ENCODE peak calls at places on chromosomes 1 and 21, in five cellular contexts. T is CD4-positive, CD25-positive, alpha-beta regulatory T cell; O is esophagus squamous epithelium; Z is A673; S is left ventricle myocardium inferior. M is an unnamed sample.

GRCh38 chr1:21337931-21338567 is 47.8 kb upstream of the ECE1 start:
- DNase-seq in O (no peak), T (no peak), S (peak; percentile 90), Z (no peak), M (no peak)

GRCh38 chr1:202659541-202659940 is 50.7 kb downstream of the SYT2 start:
- DNase-seq in Z (no peak), O (no peak), T (no peak), S (no peak), M (no peak)

GRCh38 chr1:181129771-181130606 is 41.5 kb downstream of the IER5 start:
- DNase-seq in Z (no peak), O (no peak), T (no peak), S (no peak), M (no peak)

GRCh38 chr1:103250441-103250861 is 142.1 kb upstream of the COL11A1 start:
- DNase-seq in O (no peak), S (no peak), Z (peak; percentile 90), T (no peak), M (peak; percentile 12)

GRCh38 chr21:15669247-15669646 is 60.5 kb upstream of the USP25 start:
- DNase-seq in Z (peak; percentile 38), S (no peak), O (no peak), T (no peak), M (no peak)

GRCh38 chr1:78095618-78096416 is 50.1 kb downstream of the GIPC2 start:
- DNase-seq in T (no peak), O (no peak), Z (no peak), S (no peak), M (peak; percentile 2)

GRCh38 chr1:99370476-99370875 is 106.2 kb downstream of the PLPPR4 start:
- DNase-seq in Z (no peak), S (no peak), T (no peak), O (no peak), M (no peak)

GRCh38 chr1:27141266-27142003 is 13.5 kb downstream of the SLC9A1 start:
- DNase-seq in Z (no peak), S (no peak), T (no peak), O (no peak), M (no peak)

GRCh38 chr1:21123287-21123961 is 53.3 kb downstream of the EIF4G3 start:
- DNase-seq in T (no peak), S (no peak), O (no peak), Z (no peak), M (no peak)

GRCh38 chr1:32392358-32392757 is 1.9 kb downstream of the BSDC1 start:
- DNase-seq in O (no peak), Z (no peak), S (no peak), T (no peak), M (no peak)

GRCh38 chr1:83554174-83554573 is 444.8 kb downstream of the TTLL7 start:
- DNase-seq in O (no peak), Z (no peak), S (peak; percentile 13), T (no peak), M (no peak)

GRCh38 chr1:11787251-11787803 is 18.4 kb downstream of the MTHFR start:
- DNase-seq in Z (no peak), S (peak; percentile 70), T (no peak), O (no peak), M (peak; percentile 59)

GRCh38 chr1:76430532-76430931 is 356.0 kb downstream of the ST6GALNAC3 start:
- DNase-seq in O (no peak), Z (no peak), S (no peak), T (no peak), M (no peak)

GRCh38 chr1:62954758-62955157 is 170.8 kb downstream of the ATG4C start:
- DNase-seq in O (no peak), T (no peak), S (no peak), Z (no peak), M (no peak)

GRCh38 chr1:100810360-100810759 is 84.3 kb downstream of the EXTL2 start:
- DNase-seq in Z (no peak), T (no peak), S (no peak), O (no peak), M (no peak)

GRCh38 chr1:151515265-151515664 is 4.1 kb downstream of the CGN start:
- DNase-seq in Z (no peak), S (no peak), O (no peak), T (no peak), M (no peak)

GRCh38 chr21:19878133-19878532 is 1120.1 kb upstream of the NCAM2 start:
- DNase-seq in Z (no peak), T (no peak), O (no peak), S (no peak), M (no peak)

GRCh38 chr1:47644216-47644581 is 206.4 kb downstream of the FOXD2 start:
- DNase-seq in S (no peak), Z (no peak), T (no peak), O (no peak), M (peak; percentile 89)

GRCh38 chr1:109790329-109790728 is 26.6 kb upstream of the EPS8L3 start:
- DNase-seq in Z (no peak), S (no peak), O (no peak), T (no peak), M (no peak)

GRCh38 chr1:248127653-248128052 is 17.3 kb upstream of the OR2M5 start:
- DNase-seq in Z (no peak), O (no peak), S (no peak), T (no peak), M (no peak)

GRCh38 chr1:10431065-10431730 is 965 bp downstream of the CENPS start:
- DNase-seq in T (no peak), S (no peak), Z (peak; percentile 37), O (no peak), M (no peak)

GRCh38 chr21:45157932-45158331 is 83.6 kb downstream of the ADARB1 start:
- DNase-seq in Z (no peak), O (no peak), T (no peak), S (no peak), M (no peak)

GRCh38 chr1:185593271-185593670 is 140.9 kb upstream of the HMCN1 start:
- DNase-seq in O (no peak), Z (peak; percentile 27), T (no peak), S (no peak), M (no peak)

GRCh38 chr1:109876617-109877319 is 33.9 kb upstream of the CSF1 start:
- DNase-seq in O (no peak), S (no peak), T (no peak), Z (no peak), M (no peak)

GRCh38 chr1:59055908-59056719 is 240.8 kb upstream of the FGGY start:
- DNase-seq in T (no peak), S (no peak), O (no peak), Z (no peak), M (no peak)

GRCh38 chr1:28914228-28915035 is at the start of gene EPB41:
- DNase-seq in O (peak; percentile 34), Z (peak; percentile 99), S (peak; percentile 91), T (peak; percentile 88), M (peak; percentile 99)

GRCh38 chr1:51636765-51637522 is 20.1 kb downstream of the OSBPL9 start:
- DNase-seq in O (no peak), Z (no peak), S (no peak), T (no peak), M (peak; percentile 39)

GRCh38 chr1:43534256-43534655 is 3.6 kb downstream of the PTPRF start:
- DNase-seq in T (no peak), O (no peak), Z (no peak), S (no peak), M (no peak)
- H3K27ac ChIP-seq in T (no peak overlapping the region), O (peak overlapping the region; percentile 96), Z (no peak overlapping the region), S (no peak overlapping the region), M (no peak overlapping the region)

DNA sequence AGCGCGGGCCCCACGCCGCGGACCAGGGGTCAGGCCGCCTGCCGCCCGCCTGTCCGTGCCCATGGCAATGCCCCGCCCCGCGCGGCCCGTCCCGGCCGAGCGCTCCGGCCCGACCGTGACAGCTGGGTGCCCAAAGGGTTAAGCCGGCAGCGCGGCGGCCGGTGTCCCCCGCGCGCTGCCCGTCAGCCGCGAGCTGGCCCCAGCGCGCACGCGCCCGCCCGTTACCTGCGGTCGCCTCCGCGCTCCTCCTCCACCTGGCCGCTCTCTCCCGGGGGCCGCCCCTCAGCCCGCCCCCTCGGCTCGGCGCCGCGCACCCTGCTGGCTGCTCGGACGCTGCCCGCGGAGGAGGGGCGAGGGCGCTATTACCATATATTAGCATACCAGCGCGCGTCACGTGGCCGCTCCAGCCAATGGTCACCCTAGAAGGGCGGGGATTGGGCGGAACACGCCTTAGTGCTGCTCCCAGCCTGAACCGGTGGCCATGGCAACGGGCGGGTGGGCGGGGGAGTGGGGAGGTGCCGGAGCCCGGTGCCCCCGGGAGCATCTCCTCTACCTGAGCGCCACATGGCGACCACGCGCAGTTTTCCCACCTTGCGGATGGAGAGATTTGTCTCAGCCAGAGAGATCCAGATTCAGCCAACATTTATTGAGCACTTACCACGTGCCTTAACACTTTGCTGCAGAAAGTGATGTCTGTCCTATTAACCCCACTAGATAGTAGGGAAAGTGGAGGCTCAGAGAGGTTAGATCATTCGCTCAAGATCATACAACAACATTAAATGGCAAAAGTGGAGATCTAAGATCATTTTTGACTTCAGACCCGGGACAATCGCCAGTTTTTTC is at the start of gene PHC2:
- DNase-seq in T (peak; percentile 72), Z (peak; percentile 98), O (peak; percentile 84), S (peak; percentile 98), M (peak; percentile 99)
- H3K4me1 ChIP-seq in T (peaks cover 8% of the 10 kb centered on the region), Z (peaks cover 80% of the 10 kb centered on the region), O (peaks cover 8% of the 10 kb centered on the region), S (peaks cover 67% of the 10 kb centered on the region), M (peaks cover 48% of the 10 kb centered on the region)

DNA sequence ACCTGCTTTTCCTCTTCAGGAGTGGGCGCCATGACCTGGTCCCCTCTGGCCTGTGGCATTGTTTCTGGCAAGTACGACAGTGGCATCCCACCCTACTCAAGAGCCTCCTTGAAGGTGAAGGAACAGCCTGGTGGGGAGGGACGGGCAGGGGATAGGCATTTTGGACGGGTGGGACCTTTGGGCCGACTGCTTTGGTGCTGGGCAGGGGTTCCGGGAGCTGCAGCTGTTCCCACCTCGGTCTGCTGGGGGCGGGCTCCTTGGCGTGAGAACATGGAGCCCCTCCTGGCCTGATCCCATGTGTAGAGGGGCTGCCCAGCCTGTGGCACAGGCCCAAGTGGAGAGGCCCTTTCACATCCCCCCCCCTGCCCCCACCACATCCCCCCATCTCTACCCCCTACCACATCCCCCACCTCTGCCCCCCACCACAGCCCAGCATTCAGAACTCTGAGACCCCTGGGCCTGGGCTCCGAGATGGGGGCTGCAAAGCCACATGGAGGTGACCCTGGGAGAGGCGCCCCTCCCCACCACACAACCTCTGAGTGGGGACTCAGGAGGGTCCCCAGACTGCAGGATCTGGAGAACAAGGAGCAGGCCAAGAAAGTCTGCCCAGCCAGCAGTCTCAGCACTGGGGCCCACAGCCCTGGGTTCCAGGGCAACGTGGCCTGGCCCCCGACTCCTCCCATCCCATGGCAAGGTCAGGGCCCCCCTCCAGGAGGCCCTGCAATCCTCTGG is 50.0 kb downstream of the KCNAB2 start:
- DNase-seq in Z (no peak), O (no peak), T (no peak), S (peak; percentile 12), M (no peak)
- H3K36me3 ChIP-seq in Z (no peaks in the 10 kb centered on the region), O (no peaks in the 10 kb centered on the region), T (peaks cover 53% of the 10 kb centered on the region), S (no peaks in the 10 kb centered on the region), M (no peaks in the 10 kb centered on the region)

DNA sequence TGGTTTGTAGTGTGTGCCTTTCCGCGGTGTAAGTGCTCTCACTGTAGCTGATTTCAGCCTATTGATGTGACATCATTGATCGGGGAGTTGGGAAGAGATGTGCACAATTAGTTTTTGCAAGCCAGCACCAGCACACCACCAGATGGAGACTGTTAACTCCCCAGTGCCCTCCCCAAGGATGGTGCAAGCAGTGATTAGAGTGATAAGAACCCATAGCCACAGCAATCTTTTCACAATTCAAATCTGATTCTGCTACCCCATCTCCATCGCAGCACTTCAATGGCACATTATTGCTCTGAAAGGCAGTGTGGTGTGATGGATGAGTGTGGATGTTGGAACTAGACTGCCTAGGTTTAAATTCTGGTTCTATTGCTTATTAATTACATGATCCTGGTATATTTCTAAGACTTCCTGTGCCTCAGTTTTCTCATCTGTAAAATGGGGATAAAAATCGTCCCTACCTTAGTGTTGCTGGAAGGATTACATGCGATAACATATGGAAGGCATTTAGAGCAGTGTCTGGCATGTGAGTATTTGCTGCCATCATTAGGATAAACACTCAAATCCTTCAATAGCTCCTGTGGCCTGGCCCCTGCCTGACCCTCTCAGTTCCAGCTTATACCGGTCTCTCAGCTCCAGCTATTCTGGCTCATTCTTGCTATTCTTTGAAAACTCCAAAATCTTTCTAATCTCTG is 6.7 kb downstream of the CSF3R start:
- DNase-seq in T (no peak), O (no peak), S (no peak), Z (no peak), M (no peak)
- H3K27ac ChIP-seq in T (no peak overlapping the region), O (no peak overlapping the region), S (no peak overlapping the region), Z (no peak overlapping the region), M (no peak overlapping the region)